ENCODE peak calls at places on chromosomes 6 and 20, in five cellular contexts. Y, O, F, W and C are unnamed samples.

GRCh38 chr6:33827546-33828451 is 24.0 kb upstream of the MLN start:
- DNase-seq in W (peak), Y (peak), O (no peak), F (no peak), C (no peak)

GRCh38 chr6:106751501-106752252 is 122.3 kb downstream of the QRSL1 start:
- DNase-seq in Y (peak), O (peak), F (no peak), W (no peak), C (peak)

GRCh38 chr20:50870572-50871161 is 60.6 kb downstream of the ADNP start:
- DNase-seq in W (peak), O (peak), F (peak), Y (peak), C (peak)

GRCh38 chr20:10536531-10536930 is 101.4 kb downstream of the SLX4IP start:
- DNase-seq in Y (peak), F (no peak), W (no peak), O (peak), C (peak)

GRCh38 chr6:168376811-168377480 is 57.4 kb upstream of the DACT2 start:
- DNase-seq in O (no peak), Y (no peak), W (no peak), F (no peak), C (no peak)

GRCh38 chr6:158835616-158836221 is 16.6 kb upstream of the EZR start:
- DNase-seq in O (peak), Y (peak), F (no peak), W (no peak), C (peak)

GRCh38 chr6:16635810-16636602 is 125.3 kb downstream of the ATXN1 start:
- DNase-seq in Y (peak), F (no peak), W (peak), O (peak), C (peak)

GRCh38 chr20:37202267-37202943 is 23.1 kb upstream of the MROH8 start:
- DNase-seq in W (peak), F (no peak), Y (peak), O (peak), C (no peak)

GRCh38 chr6:14328163-14328562 is 210.6 kb downstream of the CD83 start:
- DNase-seq in O (no peak), W (no peak), Y (no peak), F (no peak), C (no peak)

GRCh38 chr20:33878583-33878982 is 67.4 kb downstream of the CHMP4B start:
- DNase-seq in O (no peak), F (no peak), Y (no peak), W (no peak), C (no peak)

GRCh38 chr6:160077526-160077925 is 44.1 kb upstream of the SLC22A1 start:
- DNase-seq in F (no peak), W (peak), O (no peak), Y (peak), C (no peak)

GRCh38 chr6:79250107-79250514 is 15.6 kb upstream of the HMGN3 start:
- DNase-seq in W (no peak), Y (no peak), F (no peak), O (peak), C (no peak)

GRCh38 chr6:79250559-79250958 is 16.1 kb upstream of the HMGN3 start:
- DNase-seq in Y (no peak), F (no peak), O (no peak), W (no peak), C (no peak)

GRCh38 chr6:79246891-79247290 is 12.4 kb upstream of the HMGN3 start:
- DNase-seq in Y (no peak), O (no peak), W (no peak), F (no peak), C (no peak)

GRCh38 chr6:79249136-79249535 is 14.7 kb upstream of the HMGN3 start:
- DNase-seq in Y (no peak), W (no peak), O (no peak), F (no peak), C (no peak)
- H3K18ac ChIP-seq in Y (no peak), W (no peak), O (no peak), F (no peak), C (no peak)

GRCh38 chr20:3084283-3084985 is at the start of gene AVP:
- DNase-seq in Y (no peak), O (no peak), F (no peak), W (no peak), C (no peak)

GRCh38 chr20:3081641-3082040 is 2.9 kb downstream of the AVP start:
- DNase-seq in F (no peak), O (no peak), Y (no peak), W (no peak), C (no peak)

GRCh38 chr20:3084986-3085360 is 449 bp upstream of the AVP start:
- DNase-seq in F (no peak), O (no peak), Y (no peak), W (no peak), C (no peak)

GRCh38 chr20:3082306-3082951 is 2.1 kb downstream of the AVP start:
- DNase-seq in Y (no peak), F (no peak), O (no peak), W (peak), C (no peak)

GRCh38 chr20:3082955-3083952 is 1.3 kb downstream of the AVP start:
- DNase-seq in W (no peak), Y (no peak), O (no peak), F (no peak), C (peak)
- H2BK15ac ChIP-seq in W (no peak), Y (no peak), O (no peak), F (peak), C (no peak)

GRCh38 chr6:111237757-111238260 is 150.5 kb downstream of the SLC16A10 start:
- DNase-seq in O (no peak), Y (peak), W (no peak), F (no peak), C (no peak)
- H2AK5ac ChIP-seq in O (no peak), Y (peak), W (no peak), F (no peak), C (no peak)

GRCh38 chr20:25323486-25324246 is 67.0 kb downstream of the ABHD12 start:
- DNase-seq in Y (no peak), F (no peak), O (no peak), W (no peak), C (no peak)

GRCh38 chr20:25321991-25322390 is 68.6 kb downstream of the ABHD12 start:
- DNase-seq in W (peak), Y (no peak), O (no peak), F (no peak), C (no peak)

GRCh38 chr20:25325997-25326396 is 64.6 kb downstream of the ABHD12 start:
- DNase-seq in W (no peak), Y (no peak), O (no peak), F (no peak), C (no peak)

GRCh38 chr20:25325073-25325472 is 65.6 kb downstream of the ABHD12 start:
- DNase-seq in W (no peak), Y (no peak), O (no peak), F (no peak), C (no peak)

DNA sequence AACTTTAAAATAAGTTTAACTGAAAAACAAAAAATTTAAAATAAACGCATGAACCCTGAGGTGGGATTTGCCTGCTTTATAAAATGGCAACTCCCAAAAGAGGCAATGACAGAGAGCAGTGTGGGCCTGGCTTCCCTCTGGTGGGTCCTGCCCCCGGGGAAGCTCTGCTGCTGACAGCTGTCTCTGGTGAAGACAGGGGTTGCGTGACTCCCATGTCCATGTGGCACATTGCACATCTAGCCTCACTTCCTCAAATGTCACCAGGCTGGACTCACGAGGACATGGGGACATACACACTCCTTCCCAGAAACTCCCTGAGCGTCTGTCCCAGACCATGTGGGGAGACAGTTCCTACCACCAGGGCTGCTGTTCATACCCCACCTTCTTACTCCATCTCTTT is 66.2 kb downstream of the ABHD12 start:
- DNase-seq in F (no peak), O (no peak), W (no peak), Y (no peak), C (peak)
- H3K18ac ChIP-seq in F (no peak), O (no peak), W (no peak), Y (no peak), C (no peak)

GRCh38 chr20:62991196-62991807 is 15.5 kb downstream of the BHLHE23 start:
- DNase-seq in W (no peak), Y (no peak), O (no peak), F (no peak), C (no peak)
- H2BK15ac ChIP-seq in W (no peak), Y (no peak), O (no peak), F (no peak), C (no peak)

GRCh38 chr20:32753731-32754130 is 8.5 kb upstream of the DNMT3B start:
- DNase-seq in F (no peak), W (no peak), O (no peak), Y (peak), C (no peak)
- H2AK5ac ChIP-seq in F (no peak), W (no peak), O (no peak), Y (peak), C (no peak)